ENCODE peak calls at places on chromosomes 4 and X, in five cellular contexts. One of them, this sample, is unnamed.

GRCh38 chr4:41957634-41958033 is 22.4 kb downstream of the TMEM33 start:
- DNase-seq in pancreas: no peak
- DNase-seq in GM23338: peak
- DNase-seq in prostate gland: no peak
- DNase-seq in fibroblast of lung: no peak
- DNase-seq in this sample: peak

GRCh38 chr4:144556636-144557035 is 89.3 kb upstream of the HHIP start:
- DNase-seq in pancreas: no peak
- DNase-seq in prostate gland: no peak
- DNase-seq in fibroblast of lung: no peak
- DNase-seq in GM23338: no peak
- DNase-seq in this sample: no peak

GRCh38 chrX:96715412-96715940 is 30.8 kb downstream of the DIAPH2 start:
- DNase-seq in pancreas: no peak
- DNase-seq in fibroblast of lung: peak
- DNase-seq in prostate gland: no peak
- DNase-seq in GM23338: no peak
- DNase-seq in this sample: no peak

GRCh38 chr4:156169011-156169410 is 215.3 kb upstream of the CTSO start:
- DNase-seq in prostate gland: no peak
- DNase-seq in fibroblast of lung: peak
- DNase-seq in pancreas: no peak
- DNase-seq in GM23338: peak
- DNase-seq in this sample: peak

GRCh38 chr4:76339364-76339763 is 32.8 kb downstream of the STBD1 start:
- DNase-seq in prostate gland: no peak
- DNase-seq in fibroblast of lung: peak
- DNase-seq in pancreas: no peak
- DNase-seq in GM23338: no peak
- DNase-seq in this sample: no peak

GRCh38 chr4:189815404-189816192 is 125.1 kb upstream of the FRG1 start:
- DNase-seq in pancreas: no peak
- DNase-seq in fibroblast of lung: no peak
- DNase-seq in GM23338: no peak
- DNase-seq in prostate gland: no peak
- DNase-seq in this sample: no peak

GRCh38 chr4:176547005-176547404 is 227.2 kb downstream of the SPCS3 start:
- DNase-seq in fibroblast of lung: peak
- DNase-seq in prostate gland: no peak
- DNase-seq in pancreas: no peak
- DNase-seq in GM23338: no peak
- DNase-seq in this sample: no peak

GRCh38 chrX:103845165-103845653 is 13.2 kb upstream of the RAB9B start:
- DNase-seq in pancreas: peak
- DNase-seq in fibroblast of lung: peak
- DNase-seq in prostate gland: peak
- DNase-seq in GM23338: peak
- DNase-seq in this sample: peak

GRCh38 chrX:69234624-69235023 is 69.4 kb upstream of the PJA1 start:
- DNase-seq in GM23338: no peak
- DNase-seq in fibroblast of lung: no peak
- DNase-seq in pancreas: no peak
- DNase-seq in prostate gland: no peak
- DNase-seq in this sample: no peak

GRCh38 chrX:153818571-153819397 is 11.6 kb downstream of the PDZD4 start:
- DNase-seq in prostate gland: no peak
- DNase-seq in GM23338: peak
- DNase-seq in fibroblast of lung: no peak
- DNase-seq in pancreas: no peak
- DNase-seq in this sample: peak

GRCh38 chrX:7083468-7084396 is 63.8 kb upstream of the STS start:
- DNase-seq in prostate gland: no peak
- DNase-seq in fibroblast of lung: peak
- DNase-seq in GM23338: no peak
- DNase-seq in pancreas: no peak
- DNase-seq in this sample: peak

GRCh38 chr4:61666248-61666647 is 466.1 kb downstream of the ADGRL3 start:
- DNase-seq in prostate gland: no peak
- DNase-seq in fibroblast of lung: peak
- DNase-seq in pancreas: no peak
- DNase-seq in GM23338: no peak
- DNase-seq in this sample: no peak

GRCh38 chr4:122542411-122543236 is 78.2 kb downstream of the IL21 start:
- DNase-seq in pancreas: no peak
- DNase-seq in prostate gland: no peak
- DNase-seq in GM23338: no peak
- DNase-seq in fibroblast of lung: peak
- DNase-seq in this sample: no peak

GRCh38 chrX:40694833-40695232 is 40.5 kb downstream of the MED14 start:
- DNase-seq in pancreas: no peak
- DNase-seq in prostate gland: no peak
- DNase-seq in fibroblast of lung: peak
- DNase-seq in GM23338: no peak
- DNase-seq in this sample: no peak

GRCh38 chrX:37347420-37347819 is 1.7 kb upstream of the PRRG1 start:
- DNase-seq in prostate gland: no peak
- DNase-seq in pancreas: no peak
- DNase-seq in GM23338: peak
- DNase-seq in fibroblast of lung: peak
- DNase-seq in this sample: peak

GRCh38 chr4:100875296-100876040 is 357.6 kb upstream of the EMCN start:
- DNase-seq in pancreas: no peak
- DNase-seq in prostate gland: no peak
- DNase-seq in fibroblast of lung: peak
- DNase-seq in GM23338: no peak
- DNase-seq in this sample: peak

GRCh38 chrX:68894142-68894512 is 65.3 kb downstream of the EFNB1 start:
- DNase-seq in fibroblast of lung: no peak
- DNase-seq in GM23338: no peak
- DNase-seq in pancreas: no peak
- DNase-seq in prostate gland: no peak
- DNase-seq in this sample: no peak

GRCh38 chr4:119517361-119518229 is 111.0 kb downstream of the PDE5A start:
- DNase-seq in pancreas: no peak
- DNase-seq in GM23338: no peak
- DNase-seq in prostate gland: no peak
- DNase-seq in fibroblast of lung: peak
- DNase-seq in this sample: no peak

GRCh38 chrX:155048997-155049619 is 21.8 kb downstream of the CMC4 start:
- DNase-seq in pancreas: peak
- DNase-seq in fibroblast of lung: peak
- DNase-seq in GM23338: peak
- DNase-seq in prostate gland: no peak
- DNase-seq in this sample: peak

GRCh38 chr4:93199492-93199891 is 629.1 kb upstream of the ATOH1 start:
- DNase-seq in prostate gland: no peak
- DNase-seq in fibroblast of lung: peak
- DNase-seq in GM23338: peak
- DNase-seq in pancreas: no peak
- DNase-seq in this sample: peak

GRCh38 chr4:1855334-1856070 is 454 bp downstream of the LETM1 start:
- DNase-seq in fibroblast of lung: no peak
- DNase-seq in GM23338: no peak
- DNase-seq in pancreas: peak
- DNase-seq in prostate gland: no peak
- DNase-seq in this sample: no peak

GRCh38 chrX:29690061-29690460 is 525.3 kb upstream of the MAGEB2 start:
- DNase-seq in GM23338: no peak
- DNase-seq in prostate gland: no peak
- DNase-seq in fibroblast of lung: peak
- DNase-seq in pancreas: no peak
- DNase-seq in this sample: no peak

GRCh38 chrX:126820700-126821420 is 1.3 kb downstream of the PRR32 start:
- DNase-seq in prostate gland: no peak
- DNase-seq in GM23338: peak
- DNase-seq in fibroblast of lung: no peak
- DNase-seq in pancreas: no peak
- DNase-seq in this sample: no peak

GRCh38 chr4:158200214-158200613 is 10.1 kb upstream of the TMEM144 start:
- DNase-seq in GM23338: no peak
- DNase-seq in pancreas: no peak
- DNase-seq in fibroblast of lung: no peak
- DNase-seq in prostate gland: no peak
- DNase-seq in this sample: no peak

GRCh38 chr4:23903859-23904438 is 14.1 kb upstream of the PPARGC1A start:
- DNase-seq in prostate gland: peak
- DNase-seq in fibroblast of lung: no peak
- DNase-seq in GM23338: no peak
- DNase-seq in pancreas: no peak
- DNase-seq in this sample: no peak

GRCh38 chr4:73730292-73730691 is 10.1 kb upstream of the CXCL8 start:
- DNase-seq in fibroblast of lung: no peak
- DNase-seq in pancreas: no peak
- DNase-seq in prostate gland: no peak
- DNase-seq in GM23338: no peak
- DNase-seq in this sample: no peak

DNA sequence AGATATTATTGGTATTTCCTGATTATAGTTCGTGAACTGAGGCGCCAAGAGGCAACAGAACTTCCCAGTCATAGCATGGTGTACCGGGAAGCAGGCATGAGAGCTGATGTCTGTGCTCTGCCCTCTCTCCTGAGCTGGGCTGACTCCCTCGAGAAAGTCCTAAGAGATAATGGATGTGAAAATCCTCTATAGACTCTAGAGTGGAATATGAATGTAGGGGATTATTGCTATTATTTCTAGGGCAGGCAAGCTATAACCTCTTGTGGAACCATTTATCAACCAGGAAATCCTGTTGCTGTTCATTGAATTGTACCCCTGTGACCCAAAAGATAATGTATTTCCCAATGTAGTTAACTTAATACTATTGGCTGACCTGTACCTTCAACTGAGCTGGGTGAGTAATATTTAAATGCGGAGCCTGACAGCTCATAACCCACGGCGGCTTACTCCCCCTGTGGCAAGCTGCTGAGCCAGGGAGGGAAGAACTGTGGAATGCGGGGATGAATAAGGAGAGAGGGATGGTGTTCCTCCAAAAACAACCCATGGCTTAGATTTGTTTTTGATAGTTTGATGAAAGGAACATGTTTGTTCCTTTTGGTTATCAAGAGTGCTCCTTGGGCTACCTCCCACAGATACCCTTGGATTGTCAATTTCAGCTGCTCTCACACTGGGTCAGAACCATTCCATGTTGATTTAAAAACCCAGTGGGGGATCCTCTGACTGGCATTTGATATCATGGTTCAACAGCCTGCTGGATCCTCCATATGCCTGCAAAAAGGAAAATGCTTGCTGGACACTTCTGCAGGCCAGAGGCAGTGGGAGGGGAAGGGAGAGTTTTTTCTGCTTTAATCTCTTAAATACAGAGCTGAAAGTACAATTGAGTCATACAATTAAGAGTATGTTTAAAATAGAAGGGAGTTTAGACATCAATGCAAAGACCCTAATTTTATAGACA is 339.0 kb upstream of the BOD1L1 start:
- DNase-seq in pancreas: no peak
- DNase-seq in prostate gland: no peak
- DNase-seq in fibroblast of lung: peak
- DNase-seq in GM23338: peak
- DNase-seq in this sample: peak
- H3K27ac ChIP-seq in pancreas: no peak
- H3K27ac ChIP-seq in prostate gland: no peak
- H3K27ac ChIP-seq in fibroblast of lung: peak
- H3K27ac ChIP-seq in GM23338: no peak
- H3K27ac ChIP-seq in this sample: no peak

DNA sequence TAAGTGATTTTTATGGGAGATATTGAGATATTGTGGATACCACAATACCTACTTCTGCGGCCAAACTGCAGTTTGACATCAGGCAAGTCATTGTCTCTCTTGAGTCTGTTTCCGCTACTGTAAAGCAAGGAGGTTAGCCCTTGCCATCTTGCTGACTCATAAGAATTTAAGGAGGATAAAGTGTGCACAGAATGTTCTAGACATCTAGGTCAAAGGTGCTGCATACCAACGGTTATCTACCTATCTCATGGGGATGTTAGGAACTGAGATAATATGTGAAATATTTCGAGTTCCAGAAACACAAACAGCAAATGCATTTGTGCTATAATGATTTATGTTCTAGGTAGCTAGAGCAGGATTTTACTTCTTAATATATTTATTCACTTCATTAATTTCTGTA is 211.5 kb upstream of the NR3C2 start:
- DNase-seq in GM23338: no peak
- DNase-seq in prostate gland: no peak
- DNase-seq in fibroblast of lung: no peak
- DNase-seq in pancreas: no peak
- DNase-seq in this sample: no peak
- H3K27ac ChIP-seq in GM23338: no peak
- H3K27ac ChIP-seq in prostate gland: no peak
- H3K27ac ChIP-seq in fibroblast of lung: no peak
- H3K27ac ChIP-seq in pancreas: no peak
- H3K27ac ChIP-seq in this sample: no peak

DNA sequence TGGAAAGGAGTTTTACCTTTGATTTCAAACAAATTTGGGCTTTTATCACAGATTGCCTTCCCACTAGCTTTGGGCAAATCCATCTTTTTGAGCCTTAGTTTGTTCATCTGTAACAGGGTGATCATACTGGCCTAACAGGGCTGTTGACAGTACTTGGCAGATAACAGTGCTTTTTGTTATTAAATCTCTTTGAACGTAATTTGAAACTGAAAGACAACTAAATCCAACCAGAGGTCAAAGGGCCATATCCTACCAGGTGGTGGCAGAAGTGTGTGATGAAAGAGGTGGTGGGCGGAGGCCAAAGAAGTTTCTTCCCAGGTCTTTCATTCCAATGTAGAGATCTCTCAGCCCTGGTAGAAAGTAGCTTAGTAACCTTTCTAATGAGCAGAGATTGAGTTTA is 35.2 kb upstream of the TADA2B start:
- DNase-seq in GM23338: peak
- DNase-seq in pancreas: no peak
- DNase-seq in fibroblast of lung: no peak
- DNase-seq in prostate gland: no peak
- DNase-seq in this sample: no peak
- H3K27ac ChIP-seq in GM23338: no peak
- H3K27ac ChIP-seq in pancreas: no peak
- H3K27ac ChIP-seq in fibroblast of lung: no peak
- H3K27ac ChIP-seq in prostate gland: no peak
- H3K27ac ChIP-seq in this sample: no peak

DNA sequence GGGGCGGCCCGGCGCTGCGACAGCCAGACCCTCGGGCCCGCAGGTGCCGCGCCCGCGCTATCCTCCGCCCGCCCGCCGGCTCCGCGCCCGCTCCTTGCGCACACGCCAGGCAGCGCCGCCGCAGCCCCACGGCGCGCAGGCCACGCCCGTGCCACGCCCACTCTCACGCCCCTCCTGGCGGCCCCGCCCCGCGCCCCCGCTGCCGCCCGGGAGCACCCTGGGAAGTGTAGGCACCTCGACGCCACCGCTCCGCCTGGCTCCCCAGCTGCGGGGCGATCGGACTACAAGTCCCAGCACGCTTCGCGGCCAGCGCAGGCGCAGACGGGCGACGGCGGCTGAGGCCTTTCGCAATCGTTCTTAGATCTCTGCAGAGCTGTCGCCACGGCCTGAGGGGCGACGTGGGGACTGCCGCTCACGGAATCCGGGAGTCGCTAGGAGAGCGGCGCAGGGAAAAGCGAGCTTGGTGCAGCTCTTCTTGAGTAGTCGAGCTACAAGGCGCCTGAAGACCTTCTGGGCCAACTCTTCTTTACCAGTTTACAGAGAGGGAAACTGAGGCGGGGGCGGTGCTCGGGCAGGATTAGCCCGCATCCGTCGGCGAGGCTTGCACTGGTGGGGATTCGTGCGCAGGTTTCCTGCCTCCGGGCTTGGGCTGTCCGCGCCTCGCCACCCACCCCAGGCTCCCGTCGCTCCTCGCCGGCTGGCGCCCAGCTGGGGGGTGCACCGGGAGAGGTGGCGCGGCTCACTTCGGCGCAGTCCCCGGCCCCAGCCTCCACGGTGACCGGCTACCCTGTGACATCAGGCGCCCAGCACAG is at the start of gene ABLIM2:
- DNase-seq in GM23338: peak
- DNase-seq in prostate gland: peak
- DNase-seq in fibroblast of lung: peak
- DNase-seq in pancreas: peak
- DNase-seq in this sample: peak
- H3K27ac ChIP-seq in GM23338: no peak
- H3K27ac ChIP-seq in prostate gland: peak
- H3K27ac ChIP-seq in fibroblast of lung: no peak
- H3K27ac ChIP-seq in pancreas: peak
- H3K27ac ChIP-seq in this sample: peak

This sample was measured in A673.